ENCODE peak calls at places on chromosomes 12 and 14, in six cellular contexts. One of them, this sample, is unnamed.
A peak's percentile ranks its signal among the peaks of the same experiment; 100 is the strongest.

GRCh38 chr12:50211392-50212070 is 44.4 kb upstream of the CERS5 start:
- DNase-seq in heart right ventricle: no peak
- DNase-seq in left ventricle myocardium inferior: no peak
- DNase-seq in tibial nerve: no peak
- DNase-seq in ovary: no peak
- DNase-seq in heart left ventricle: no peak
- DNase-seq in this sample: no peak

GRCh38 chr14:23346693-23347405 is 5.8 kb downstream of the SLC22A17 start:
- DNase-seq in heart left ventricle: no peak
- DNase-seq in ovary: no peak
- DNase-seq in tibial nerve: no peak
- DNase-seq in left ventricle myocardium inferior: no peak
- DNase-seq in heart right ventricle: no peak
- DNase-seq in this sample: no peak

GRCh38 chr14:53473480-53473879 is 320.4 kb upstream of the DDHD1 start:
- DNase-seq in ovary: no peak
- DNase-seq in heart right ventricle: no peak
- DNase-seq in left ventricle myocardium inferior: no peak
- DNase-seq in heart left ventricle: no peak
- DNase-seq in tibial nerve: no peak
- DNase-seq in this sample: no peak

GRCh38 chr12:52499836-52500560 is 6.9 kb upstream of the KRT6A start:
- DNase-seq in ovary: no peak
- DNase-seq in heart left ventricle: no peak
- DNase-seq in left ventricle myocardium inferior: no peak
- DNase-seq in heart right ventricle: no peak
- DNase-seq in tibial nerve: no peak
- DNase-seq in this sample: no peak

GRCh38 chr14:96091149-96091693 is 52.1 kb downstream of the C14orf132 start:
- DNase-seq in heart right ventricle: no peak
- DNase-seq in heart left ventricle: no peak
- DNase-seq in left ventricle myocardium inferior: no peak
- DNase-seq in tibial nerve: no peak
- DNase-seq in ovary: no peak
- DNase-seq in this sample: no peak

GRCh38 chr12:50231346-50231745 is 52.0 kb downstream of the LIMA1 start:
- DNase-seq in tibial nerve: no peak
- DNase-seq in left ventricle myocardium inferior: no peak
- DNase-seq in ovary: no peak
- DNase-seq in heart right ventricle: no peak
- DNase-seq in heart left ventricle: no peak
- DNase-seq in this sample: peak; percentile 9

GRCh38 chr12:131702573-131702877 is 8.4 kb upstream of the SFSWAP start:
- DNase-seq in ovary: no peak
- DNase-seq in left ventricle myocardium inferior: no peak
- DNase-seq in heart right ventricle: no peak
- DNase-seq in tibial nerve: no peak
- DNase-seq in heart left ventricle: no peak
- DNase-seq in this sample: peak; percentile 44

GRCh38 chr14:28756896-28757570 is 9.6 kb upstream of the FOXG1 start:
- DNase-seq in tibial nerve: no peak
- DNase-seq in ovary: no peak
- DNase-seq in heart right ventricle: no peak
- DNase-seq in left ventricle myocardium inferior: no peak
- DNase-seq in heart left ventricle: no peak
- DNase-seq in this sample: no peak

GRCh38 chr14:98707522-98707921 is 564.5 kb downstream of the BCL11B start:
- DNase-seq in heart right ventricle: no peak
- DNase-seq in tibial nerve: no peak
- DNase-seq in heart left ventricle: no peak
- DNase-seq in left ventricle myocardium inferior: no peak
- DNase-seq in ovary: no peak
- DNase-seq in this sample: no peak

GRCh38 chr12:107277850-107278249 is 184.5 kb upstream of the CRY1 start:
- DNase-seq in tibial nerve: no peak
- DNase-seq in ovary: no peak
- DNase-seq in heart right ventricle: no peak
- DNase-seq in heart left ventricle: no peak
- DNase-seq in left ventricle myocardium inferior: no peak
- DNase-seq in this sample: no peak

GRCh38 chr12:63994704-63995103 is 150.2 kb downstream of the SRGAP1 start:
- DNase-seq in heart left ventricle: no peak
- DNase-seq in left ventricle myocardium inferior: no peak
- DNase-seq in heart right ventricle: no peak
- DNase-seq in tibial nerve: no peak
- DNase-seq in ovary: no peak
- DNase-seq in this sample: no peak

GRCh38 chr12:47902131-47902639 is 2.6 kb downstream of the VDR start:
- DNase-seq in heart left ventricle: no peak
- DNase-seq in ovary: no peak
- DNase-seq in tibial nerve: no peak
- DNase-seq in heart right ventricle: no peak
- DNase-seq in left ventricle myocardium inferior: no peak
- DNase-seq in this sample: no peak

GRCh38 chr12:574475-575128 is 88.6 kb downstream of the NINJ2 start:
- DNase-seq in tibial nerve: no peak
- DNase-seq in heart left ventricle: no peak
- DNase-seq in heart right ventricle: no peak
- DNase-seq in ovary: no peak
- DNase-seq in left ventricle myocardium inferior: no peak
- DNase-seq in this sample: no peak

GRCh38 chr12:14443531-14443930 is 78.0 kb downstream of the ATF7IP start:
- DNase-seq in left ventricle myocardium inferior: no peak
- DNase-seq in ovary: no peak
- DNase-seq in heart left ventricle: no peak
- DNase-seq in tibial nerve: no peak
- DNase-seq in heart right ventricle: no peak
- DNase-seq in this sample: no peak

GRCh38 chr14:103514596-103515421 is 7.8 kb downstream of the CKB start:
- DNase-seq in heart right ventricle: no peak
- DNase-seq in tibial nerve: no peak
- DNase-seq in heart left ventricle: peak; percentile 29
- DNase-seq in ovary: peak; percentile 22
- DNase-seq in left ventricle myocardium inferior: peak; percentile 13
- DNase-seq in this sample: no peak

GRCh38 chr12:94706250-94706661 is 55.9 kb upstream of the TMCC3 start:
- DNase-seq in left ventricle myocardium inferior: no peak
- DNase-seq in tibial nerve: no peak
- DNase-seq in ovary: no peak
- DNase-seq in heart right ventricle: no peak
- DNase-seq in heart left ventricle: no peak
- DNase-seq in this sample: no peak

GRCh38 chr14:80087411-80087810 is 123.9 kb downstream of the DIO2 start:
- DNase-seq in heart right ventricle: no peak
- DNase-seq in heart left ventricle: no peak
- DNase-seq in left ventricle myocardium inferior: no peak
- DNase-seq in tibial nerve: no peak
- DNase-seq in ovary: no peak
- DNase-seq in this sample: no peak

DNA sequence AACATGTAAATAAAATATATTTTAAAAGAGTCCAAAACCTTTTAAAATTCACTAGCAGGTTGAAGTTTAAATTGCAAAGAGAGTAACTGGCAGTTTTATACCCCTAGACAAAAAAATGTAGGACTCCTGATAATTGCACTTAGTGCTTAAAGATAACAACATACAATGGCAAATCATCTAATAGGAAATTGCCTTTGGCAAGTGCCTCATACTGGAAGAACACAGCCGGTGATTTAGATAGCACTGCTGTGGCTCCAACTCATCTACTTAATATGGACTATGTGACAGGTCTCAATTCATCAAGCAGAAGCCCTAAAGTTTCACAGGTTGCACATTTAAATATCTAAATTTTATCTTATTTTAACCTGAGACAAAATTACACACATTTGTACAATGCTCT is 13.4 kb downstream of the C12orf50 start:
- DNase-seq in left ventricle myocardium inferior: no peak
- DNase-seq in heart right ventricle: no peak
- DNase-seq in tibial nerve: no peak
- DNase-seq in ovary: no peak
- DNase-seq in heart left ventricle: no peak
- DNase-seq in this sample: no peak
- H3K27ac ChIP-seq in left ventricle myocardium inferior: no peak overlapping the region
- H3K27ac ChIP-seq in heart right ventricle: no peak overlapping the region
- H3K27ac ChIP-seq in tibial nerve: no peak overlapping the region
- H3K27ac ChIP-seq in ovary: no peak overlapping the region
- H3K27ac ChIP-seq in heart left ventricle: no peak overlapping the region
- H3K27ac ChIP-seq in this sample: no peak overlapping the region

GRCh38 chr12:10574307-10574706 is 39.1 kb downstream of the MAGOHB start:
- DNase-seq in heart right ventricle: no peak
- DNase-seq in left ventricle myocardium inferior: no peak
- DNase-seq in ovary: no peak
- DNase-seq in heart left ventricle: no peak
- DNase-seq in tibial nerve: no peak
- DNase-seq in this sample: no peak
- H3K4me1 ChIP-seq in heart right ventricle: no peaks in the 10 kb centered on the region
- H3K4me1 ChIP-seq in left ventricle myocardium inferior: no peaks in the 10 kb centered on the region
- H3K4me1 ChIP-seq in ovary: no peaks in the 10 kb centered on the region
- H3K4me1 ChIP-seq in heart left ventricle: no peaks in the 10 kb centered on the region
- H3K4me1 ChIP-seq in tibial nerve: no peaks in the 10 kb centered on the region
- H3K4me1 ChIP-seq in this sample: no peaks in the 10 kb centered on the region

GRCh38 chr12:2323538-2324261 is 270.9 kb downstream of the CACNA1C start:
- DNase-seq in ovary: no peak
- DNase-seq in tibial nerve: no peak
- DNase-seq in left ventricle myocardium inferior: no peak
- DNase-seq in heart left ventricle: no peak
- DNase-seq in heart right ventricle: peak; percentile 35
- DNase-seq in this sample: no peak
- H3K27ac ChIP-seq in ovary: no peak overlapping the region
- H3K27ac ChIP-seq in tibial nerve: no peak overlapping the region
- H3K27ac ChIP-seq in left ventricle myocardium inferior: peak overlapping the region; percentile 70
- H3K27ac ChIP-seq in heart left ventricle: peak overlapping the region; percentile 58
- H3K27ac ChIP-seq in heart right ventricle: peak overlapping the region; percentile 80
- H3K27ac ChIP-seq in this sample: peak overlapping the region; percentile 77

GRCh38 chr12:68177562-68177961 is 18.0 kb upstream of the IFNG start:
- DNase-seq in left ventricle myocardium inferior: no peak
- DNase-seq in ovary: no peak
- DNase-seq in tibial nerve: no peak
- DNase-seq in heart right ventricle: no peak
- DNase-seq in heart left ventricle: no peak
- DNase-seq in this sample: no peak
- H3K4me1 ChIP-seq in left ventricle myocardium inferior: no peaks in the 10 kb centered on the region
- H3K4me1 ChIP-seq in ovary: no peaks in the 10 kb centered on the region
- H3K4me1 ChIP-seq in tibial nerve: no peaks in the 10 kb centered on the region
- H3K4me1 ChIP-seq in heart right ventricle: no peaks in the 10 kb centered on the region
- H3K4me1 ChIP-seq in heart left ventricle: peaks cover 15% of the 10 kb centered on the region
- H3K4me1 ChIP-seq in this sample: no peaks in the 10 kb centered on the region

DNA sequence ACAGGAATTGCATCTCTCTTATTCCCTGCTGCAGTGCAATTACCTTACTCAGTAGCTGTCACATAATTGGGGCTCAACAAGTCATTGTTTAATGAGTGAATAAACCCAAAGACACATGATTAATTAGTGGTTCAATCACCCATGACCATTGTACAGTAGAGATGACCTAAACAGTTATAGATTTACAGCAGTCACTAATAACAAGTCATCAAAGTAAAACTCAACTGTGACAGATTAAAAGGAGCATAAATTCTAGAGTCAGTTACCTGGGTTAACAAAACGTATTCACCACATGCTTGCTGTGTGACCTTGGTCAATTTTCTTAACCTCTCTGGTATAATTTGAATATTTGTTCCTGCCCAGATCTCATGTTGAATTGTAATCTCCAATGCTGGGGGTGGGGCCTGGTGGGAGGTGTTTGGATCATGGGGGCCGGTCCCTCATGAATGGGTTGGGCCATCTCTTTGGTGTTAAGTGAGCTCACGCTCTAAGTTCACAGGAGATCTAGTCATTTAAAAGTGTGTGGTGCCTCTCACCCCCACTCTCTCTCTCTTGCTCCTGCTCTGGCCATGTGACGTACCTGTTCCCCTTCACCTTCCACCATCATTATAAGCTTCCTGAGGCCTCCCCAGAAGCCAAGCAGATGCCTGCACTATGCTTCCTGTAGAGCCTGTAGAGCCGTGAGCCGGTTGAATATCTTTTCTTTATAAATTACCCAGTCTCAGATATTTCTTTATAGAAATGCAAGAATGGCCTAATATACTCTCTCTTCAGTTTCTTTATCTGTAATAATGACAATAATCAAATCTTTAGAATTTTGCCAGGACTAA is 141.9 kb upstream of the PLEKHG7 start:
- DNase-seq in ovary: no peak
- DNase-seq in tibial nerve: no peak
- DNase-seq in heart left ventricle: no peak
- DNase-seq in heart right ventricle: no peak
- DNase-seq in left ventricle myocardium inferior: no peak
- DNase-seq in this sample: no peak
- H3K27ac ChIP-seq in ovary: peak overlapping the region; percentile 16
- H3K27ac ChIP-seq in tibial nerve: peak overlapping the region; percentile 83
- H3K27ac ChIP-seq in heart left ventricle: peak overlapping the region; percentile 48
- H3K27ac ChIP-seq in heart right ventricle: peak overlapping the region; percentile 54
- H3K27ac ChIP-seq in left ventricle myocardium inferior: peak overlapping the region; percentile 76
- H3K27ac ChIP-seq in this sample: peak overlapping the region; percentile 79

DNA sequence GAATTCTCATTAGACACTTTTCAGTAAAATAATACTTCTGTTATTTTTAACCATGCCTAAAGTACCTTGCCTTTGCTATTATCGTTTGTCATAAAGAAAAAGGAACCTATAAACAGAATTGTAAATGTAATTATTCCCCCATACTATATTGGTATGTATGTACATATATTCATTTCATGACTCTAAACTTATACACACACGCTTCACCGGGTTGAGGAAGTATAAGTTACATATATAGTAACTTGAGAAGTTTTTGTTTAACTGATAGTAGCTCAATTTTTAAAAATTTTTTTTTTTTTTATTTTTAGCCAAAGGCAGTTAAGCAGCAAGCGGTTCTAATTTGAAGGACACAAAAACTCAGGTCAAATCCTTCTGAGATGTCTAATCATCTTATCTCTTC is 107.6 kb downstream of the PLEKHG7 start:
- DNase-seq in heart right ventricle: no peak
- DNase-seq in left ventricle myocardium inferior: no peak
- DNase-seq in ovary: no peak
- DNase-seq in tibial nerve: no peak
- DNase-seq in heart left ventricle: no peak
- DNase-seq in this sample: no peak
- H3K4me1 ChIP-seq in heart right ventricle: no peaks in the 10 kb centered on the region
- H3K4me1 ChIP-seq in left ventricle myocardium inferior: no peaks in the 10 kb centered on the region
- H3K4me1 ChIP-seq in ovary: no peaks in the 10 kb centered on the region
- H3K4me1 ChIP-seq in tibial nerve: no peaks in the 10 kb centered on the region
- H3K4me1 ChIP-seq in heart left ventricle: no peaks in the 10 kb centered on the region
- H3K4me1 ChIP-seq in this sample: no peaks in the 10 kb centered on the region

DNA sequence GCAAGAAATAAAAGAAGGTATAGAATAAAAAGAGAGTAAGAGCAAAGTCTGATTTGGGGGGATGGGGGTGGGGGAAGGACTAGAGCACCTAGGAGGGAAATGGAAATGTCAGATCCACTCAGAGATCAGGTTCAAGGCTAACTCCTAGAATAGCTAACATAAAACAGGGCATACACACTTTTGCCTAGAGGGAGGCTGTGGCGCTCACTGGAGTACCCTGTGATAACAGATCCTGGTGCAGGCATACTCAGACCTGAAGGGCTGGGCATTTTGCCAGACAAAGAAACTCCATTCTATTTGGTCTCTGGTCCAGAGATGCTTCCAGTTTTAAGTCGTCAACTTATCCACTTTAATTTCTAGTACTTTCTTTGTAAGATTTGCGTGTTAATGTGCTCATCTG is 5.8 kb downstream of the CTDSP2 start:
- DNase-seq in tibial nerve: peak; percentile 49
- DNase-seq in left ventricle myocardium inferior: no peak
- DNase-seq in ovary: no peak
- DNase-seq in heart right ventricle: peak; percentile 62
- DNase-seq in heart left ventricle: peak; percentile 66
- DNase-seq in this sample: no peak
- H3K27ac ChIP-seq in tibial nerve: peak overlapping the region; percentile 100
- H3K27ac ChIP-seq in left ventricle myocardium inferior: peak overlapping the region; percentile 100
- H3K27ac ChIP-seq in ovary: no peak overlapping the region
- H3K27ac ChIP-seq in heart right ventricle: peak overlapping the region; percentile 99
- H3K27ac ChIP-seq in heart left ventricle: peak overlapping the region; percentile 70
- H3K27ac ChIP-seq in this sample: peak overlapping the region; percentile 72

This sample was measured in right atrium auricular region.